ENCODE peak calls at places on chromosomes 11 and 22, in eight cellular contexts. A is GM12891, I is stomach, V is esophagus muscularis mucosa, D is suprapubic skin, K is breast epithelium, E is H1, C is HepG2. Y is an unnamed sample.

GRCh38 chr22:45612940-45613339 is 58.7 kb upstream of the ATXN10 start:
- DNase-seq in A (no peak), E (no peak), I (no peak), D (no peak), K (no peak), V (no peak), C (no peak), Y (no peak)

GRCh38 chr22:46857142-46857825 is 94.8 kb downstream of the TBC1D22A start:
- DNase-seq in I (no peak), K (no peak), D (no peak), E (no peak), V (peak), C (no peak), A (no peak), Y (no peak)

GRCh38 chr11:36155770-36156485 is 133.3 kb downstream of the COMMD9 start:
- DNase-seq in V (no peak), C (no peak), E (no peak), I (no peak), D (no peak), K (no peak), A (no peak), Y (no peak)

GRCh38 chr11:92061648-92062047 is 163.0 kb upstream of the FAT3 start:
- DNase-seq in I (no peak), K (no peak), E (no peak), C (no peak), D (no peak), V (no peak), A (no peak), Y (no peak)

GRCh38 chr11:16956538-16957153 is 57.6 kb downstream of the PLEKHA7 start:
- DNase-seq in A (no peak), K (no peak), C (no peak), D (no peak), E (no peak), I (no peak), V (no peak), Y (no peak)

GRCh38 chr22:38398609-38399401 is 56.2 kb downstream of the KCNJ4 start:
- DNase-seq in V (peak), D (peak), C (peak), A (peak), E (peak), I (peak), K (peak), Y (peak)

GRCh38 chr11:72824020-72824419 is 9.8 kb downstream of the ATG16L2 start:
- DNase-seq in K (no peak), E (no peak), D (no peak), I (no peak), V (no peak), C (no peak), A (no peak), Y (no peak)

GRCh38 chr11:72078477-72078876 is 1.9 kb downstream of the NUMA1 start:
- DNase-seq in A (no peak), I (no peak), K (no peak), D (no peak), E (no peak), V (no peak), C (no peak), Y (no peak)

GRCh38 chr11:1701041-1701807 is 4.2 kb downstream of the KRTAP5-6 start:
- DNase-seq in K (no peak), I (no peak), C (no peak), E (no peak), V (no peak), A (no peak), D (peak), Y (peak)

GRCh38 chr11:34316347-34317037 is 41.3 kb downstream of the ABTB2 start:
- DNase-seq in I (no peak), A (no peak), D (no peak), V (no peak), C (no peak), E (no peak), K (no peak), Y (no peak)

GRCh38 chr22:45842141-45842831 is 134.7 kb downstream of the WNT7B start:
- DNase-seq in A (no peak), I (no peak), E (no peak), K (no peak), C (no peak), D (no peak), V (no peak), Y (no peak)

GRCh38 chr11:9144828-9145227 is 53.4 kb upstream of the SCUBE2 start:
- DNase-seq in K (no peak), I (no peak), E (peak), C (no peak), A (no peak), V (no peak), D (no peak), Y (no peak)

GRCh38 chr11:130405428-130405827 is 23.0 kb downstream of the ADAMTS8 start:
- DNase-seq in V (no peak), C (no peak), I (no peak), K (no peak), E (no peak), D (no peak), A (no peak), Y (no peak)

GRCh38 chr11:130407978-130408377 is 20.4 kb downstream of the ADAMTS8 start:
- DNase-seq in K (no peak), E (no peak), D (no peak), V (no peak), C (no peak), A (no peak), I (no peak), Y (no peak)

GRCh38 chr11:130403301-130403804 is 25.1 kb downstream of the ADAMTS8 start:
- DNase-seq in V (no peak), D (no peak), E (no peak), A (no peak), C (no peak), I (no peak), K (no peak), Y (no peak)

GRCh38 chr11:130403967-130404366 is 24.4 kb downstream of the ADAMTS8 start:
- DNase-seq in C (no peak), K (no peak), D (no peak), A (no peak), I (no peak), E (peak), V (no peak), Y (no peak)

GRCh38 chr11:130404727-130405126 is 23.7 kb downstream of the ADAMTS8 start:
- DNase-seq in V (no peak), K (no peak), I (no peak), E (no peak), C (no peak), A (no peak), D (no peak), Y (no peak)
- TF ChIP-seq POLR2AphosphoS5 in V (no peak), K (no peak), I (no peak), E (no peak), C (no peak), A (no peak), D (no peak), Y (no peak)

DNA sequence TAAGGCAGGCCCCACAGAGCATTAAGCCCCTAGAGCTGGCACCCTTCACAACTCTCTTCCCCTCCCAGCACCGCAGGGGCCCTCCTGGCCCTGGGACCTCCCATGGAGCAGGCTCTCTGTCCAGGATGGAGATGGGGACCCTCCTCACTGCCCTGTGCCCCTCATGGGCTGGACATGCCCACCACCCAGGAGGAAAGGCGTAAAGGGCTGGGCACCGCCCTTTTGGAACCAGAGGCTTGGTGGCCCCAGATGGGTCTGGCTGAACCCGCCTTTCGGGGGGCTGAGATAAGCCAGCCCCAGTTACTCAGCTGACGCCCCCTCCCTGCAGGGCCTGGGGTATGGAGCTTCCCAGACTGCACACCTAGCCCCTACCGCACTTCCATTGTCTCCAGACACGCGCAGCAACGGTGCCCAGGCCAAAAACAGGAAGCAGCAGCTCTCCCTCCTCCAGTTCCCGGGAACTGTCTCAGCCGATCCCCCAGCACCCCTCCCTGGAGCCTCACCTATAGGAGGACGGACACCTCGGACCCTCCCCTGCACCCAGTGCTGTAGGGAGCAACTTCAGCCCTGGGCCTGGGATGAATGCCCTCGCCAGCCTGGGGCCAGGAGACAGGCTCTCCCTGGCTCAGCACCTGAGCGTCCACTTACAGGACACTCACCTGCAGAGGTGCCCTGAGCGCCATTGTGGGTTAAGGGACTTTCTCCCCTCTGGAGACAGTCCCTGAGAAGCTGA is 1.6 kb upstream of the SUSD2 start:
- DNase-seq in C (no peak), E (no peak), K (no peak), I (no peak), V (no peak), D (no peak), A (no peak), Y (no peak)
- TF ChIP-seq POLR2A in C (no peak), E (no peak), K (no peak), I (no peak), V (no peak), D (no peak), A (no peak), Y (no peak)

GRCh38 chr11:110797453-110797852 is 85.2 kb upstream of the ARHGAP20 start:
- DNase-seq in I (no peak), C (no peak), V (no peak), E (no peak), K (no peak), D (no peak), A (peak), Y (no peak)
- TF ChIP-seq POLR2AphosphoS5 in I (no peak), C (no peak), V (no peak), E (no peak), K (no peak), D (no peak), A (no peak), Y (no peak)

GRCh38 chr11:27717801-27718229 is 17.6 kb upstream of the BDNF start:
- DNase-seq in I (no peak), E (no peak), D (no peak), C (no peak), V (no peak), K (no peak), A (no peak), Y (no peak)

GRCh38 chr11:27717377-27717776 is 17.1 kb upstream of the BDNF start:
- DNase-seq in D (no peak), A (no peak), V (no peak), C (no peak), I (no peak), E (no peak), K (no peak), Y (no peak)

GRCh38 chr11:27718853-27719574 is 18.8 kb upstream of the BDNF start:
- DNase-seq in E (peak), K (no peak), C (no peak), D (no peak), A (no peak), V (no peak), I (no peak), Y (no peak)

GRCh38 chr11:27719575-27719925 is 19.3 kb upstream of the BDNF start:
- DNase-seq in D (no peak), I (no peak), A (no peak), V (no peak), E (no peak), C (no peak), K (no peak), Y (no peak)

GRCh38 chr11:27718346-27718852 is 18.1 kb upstream of the BDNF start:
- DNase-seq in V (no peak), A (no peak), E (peak), K (no peak), C (no peak), I (no peak), D (no peak), Y (no peak)
- TF ChIP-seq POLR2A in V (no peak), A (no peak), E (no peak), K (no peak), C (no peak), I (no peak), D (no peak), Y (no peak)

GRCh38 chr22:43891360-43892182 is at the start of gene PNPLA5:
- DNase-seq in I (no peak), C (no peak), E (peak), K (no peak), V (no peak), D (no peak), A (no peak), Y (peak)
- TF ChIP-seq POLR2AphosphoS5 in I (no peak), C (no peak), E (no peak), K (no peak), V (no peak), D (no peak), A (no peak), Y (no peak)

DNA sequence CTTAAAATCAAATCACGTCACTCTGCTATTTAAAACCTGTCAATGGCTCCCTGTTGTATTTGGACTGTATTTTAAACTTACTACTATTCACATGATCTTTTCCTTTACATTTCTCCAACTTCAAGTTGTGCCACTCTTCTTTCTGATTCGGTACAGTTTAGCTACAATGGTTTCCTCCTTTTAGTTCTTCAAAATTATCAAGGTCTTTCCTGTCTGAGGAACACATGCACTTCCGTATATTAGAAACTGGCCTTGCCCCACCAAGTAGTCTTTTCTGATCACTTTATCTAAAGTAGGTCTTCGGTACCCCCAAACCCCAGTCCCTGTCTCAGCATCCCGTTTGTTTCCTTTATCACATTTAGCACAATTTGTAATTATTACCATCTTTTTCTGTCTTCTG is 81.8 kb downstream of the MTMR3 start:
- DNase-seq in K (no peak), C (no peak), D (no peak), V (no peak), I (no peak), E (no peak), A (no peak), Y (no peak)
- TF ChIP-seq POLR2A in K (no peak), C (no peak), D (no peak), V (no peak), I (no peak), E (no peak), A (no peak), Y (no peak)

GRCh38 chr22:36378080-36378788 is 9.5 kb downstream of the MYH9 start:
- DNase-seq in I (no peak), D (no peak), K (no peak), E (no peak), C (no peak), A (no peak), V (no peak), Y (no peak)
- TF ChIP-seq POLR2AphosphoS5 in I (no peak), D (no peak), K (no peak), E (no peak), C (no peak), A (no peak), V (peak), Y (no peak)

GRCh38 chr22:50443801-50444625 is 30.8 kb downstream of the SBF1 start:
- DNase-seq in V (no peak), D (no peak), K (no peak), I (no peak), A (no peak), E (no peak), C (no peak), Y (no peak)
- TF ChIP-seq POLR2A in V (no peak), D (no peak), K (no peak), I (no peak), A (no peak), E (no peak), C (no peak), Y (no peak)